ENCODE peak calls at places on chromosomes 6 and 20, in five cellular contexts. E is heart left ventricle, U is Karpas-422, F is neural progenitor cell, X is A549. C is an unnamed sample.
A peak's percentile ranks its signal among the peaks of the same experiment; 100 is the strongest.

GRCh38 chr20:62557425-62557824 is 81.6 kb upstream of the GATA5 start:
- DNase-seq in E (no peak), U (no peak), F (no peak), X (no peak), C (no peak)

GRCh38 chr6:22102671-22103070 is 194.2 kb downstream of the PRL start:
- DNase-seq in E (no peak), U (no peak), F (no peak), X (no peak), C (no peak)

GRCh38 chr6:105226598-105227291 is 46.9 kb upstream of the POPDC3 start:
- DNase-seq in E (no peak), U (no peak), F (no peak), X (no peak), C (no peak)

GRCh38 chr20:34089655-34090324 is 22.3 kb downstream of the EIF2S2 start:
- DNase-seq in E (peak; percentile 37), U (no peak), F (no peak), X (no peak), C (no peak)

GRCh38 chr6:103675807-103676406 is 1183.8 kb downstream of the HACE1 start:
- DNase-seq in E (no peak), U (no peak), F (no peak), X (no peak), C (no peak)

GRCh38 chr20:46798430-46798829 is 89.0 kb downstream of the SLC2A10 start:
- DNase-seq in E (no peak), U (no peak), F (no peak), X (no peak), C (no peak)

GRCh38 chr6:147970970-147971369 is 371.7 kb upstream of the SASH1 start:
- DNase-seq in E (no peak), U (peak; percentile 63), F (peak; percentile 34), X (no peak), C (no peak)

GRCh38 chr6:151425561-151425960 is 26.4 kb downstream of the RMND1 start:
- DNase-seq in E (no peak), U (no peak), F (no peak), X (no peak), C (no peak)

GRCh38 chr6:18507018-18507415 is 119.9 kb downstream of the RNF144B start:
- DNase-seq in E (no peak), U (no peak), F (peak; percentile 71), X (no peak), C (no peak)

GRCh38 chr6:11575408-11576033 is 38.0 kb downstream of the TMEM170B start:
- DNase-seq in E (peak; percentile 27), U (peak; percentile 86), F (peak; percentile 79), X (peak; percentile 51), C (peak; percentile 57)

GRCh38 chr6:25542984-25543383 is 109.0 kb upstream of the SCGN start:
- DNase-seq in E (no peak), U (no peak), F (no peak), X (no peak), C (no peak)

GRCh38 chr6:108874470-108875160 is 26.4 kb downstream of the ARMC2 start:
- DNase-seq in E (no peak), U (no peak), F (no peak), X (no peak), C (peak; percentile 56)

GRCh38 chr6:151534576-151534975 is 40.8 kb downstream of the CCDC170 start:
- DNase-seq in E (no peak), U (no peak), F (no peak), X (no peak), C (no peak)

GRCh38 chr6:4296552-4296951 is 161.2 kb upstream of the ECI2 start:
- DNase-seq in E (no peak), U (no peak), F (no peak), X (no peak), C (no peak)

GRCh38 chr20:56391037-56391436 is 978 bp downstream of the AURKA start:
- DNase-seq in E (no peak), U (no peak), F (no peak), X (no peak), C (no peak)

GRCh38 chr6:8085053-8085511 is 17.3 kb downstream of the EEF1E1 start:
- DNase-seq in E (no peak), U (no peak), F (no peak), X (no peak), C (peak; percentile 72)

GRCh38 chr6:25670793-25671513 is 18.9 kb downstream of the SCGN start:
- DNase-seq in E (no peak), U (no peak), F (no peak), X (peak; percentile 6), C (no peak)

GRCh38 chr6:13873288-13874190 is 51.2 kb upstream of the RNF182 start:
- DNase-seq in E (peak; percentile 52), U (peak; percentile 85), F (peak; percentile 86), X (peak; percentile 66), C (no peak)

GRCh38 chr20:58800134-58800650 is 50.5 kb downstream of the GNAS-AS1 start:
- DNase-seq in E (no peak), U (no peak), F (peak; percentile 52), X (no peak), C (no peak)

GRCh38 chr20:46749164-46749563 is 39.7 kb downstream of the SLC2A10 start:
- DNase-seq in E (no peak), U (no peak), F (no peak), X (no peak), C (no peak)

GRCh38 chr6:169792306-169793015 is 41.0 kb downstream of the ERMARD start:
- DNase-seq in E (no peak), U (no peak), F (no peak), X (no peak), C (no peak)

GRCh38 chr6:107822154-107823046 is 1.7 kb downstream of the SCML4 start:
- DNase-seq in E (no peak), U (peak; percentile 53), F (no peak), X (no peak), C (no peak)

GRCh38 chr20:1630186-1630585 is 10.4 kb upstream of the SIRPB1 start:
- DNase-seq in E (no peak), U (no peak), F (no peak), X (no peak), C (no peak)

GRCh38 chr6:118761643-118762042 is 110.3 kb upstream of the CEP85L start:
- DNase-seq in E (no peak), U (no peak), F (no peak), X (no peak), C (no peak)

GRCh38 chr6:161365633-161366032 is 91.8 kb upstream of the AGPAT4 start:
- DNase-seq in E (no peak), U (no peak), F (no peak), X (no peak), C (no peak)

GRCh38 chr6:143451531-143451930 is 926 bp downstream of the PEX3 start:
- DNase-seq in E (no peak), U (no peak), F (no peak), X (no peak), C (no peak)

GRCh38 chr6:72798196-72798595 is 176.3 kb downstream of the KCNQ5 start:
- DNase-seq in E (no peak), U (no peak), F (no peak), X (no peak), C (no peak)

GRCh38 chr20:25294459-25295385 is 46.8 kb downstream of the PYGB start:
- DNase-seq in E (peak; percentile 64), U (peak; percentile 86), F (peak; percentile 85), X (peak; percentile 88), C (peak; percentile 41)

GRCh38 chr20:59598625-59599310 is 5.6 kb upstream of the PHACTR3 start:
- DNase-seq in E (no peak), U (peak; percentile 69), F (peak; percentile 52), X (peak; percentile 71), C (no peak)

GRCh38 chr6:98880486-98880885 is 46.1 kb downstream of the POU3F2 start:
- DNase-seq in E (no peak), U (no peak), F (no peak), X (no peak), C (no peak)

GRCh38 chr6:89834884-89835792 is 5.5 kb downstream of the CASP8AP2 start:
- DNase-seq in E (no peak), U (no peak), F (no peak), X (no peak), C (no peak)

GRCh38 chr20:57689745-57690481 is 19.9 kb downstream of the PMEPA1 start:
- DNase-seq in E (no peak), U (no peak), F (no peak), X (no peak), C (no peak)
- H3K4me3 ChIP-seq in E (no peak overlapping the region), U (no peak overlapping the region), F (no peak overlapping the region), X (no peak overlapping the region), C (peak overlapping the region; percentile 9)

GRCh38 chr20:32477594-32478512 is 107.3 kb downstream of the NOL4L start:
- DNase-seq in E (no peak), U (no peak), F (no peak), X (no peak), C (no peak)
- H3K4me1 ChIP-seq in E (peaks cover 33% of the 10 kb centered on the region), U (peaks cover 4% of the 10 kb centered on the region), F (peaks cover 68% of the 10 kb centered on the region), X (peaks cover 61% of the 10 kb centered on the region), C (peaks cover 65% of the 10 kb centered on the region)

GRCh38 chr20:36465109-36466080 is 75.9 kb upstream of the MYL9 start:
- DNase-seq in E (no peak), U (no peak), F (peak; percentile 53), X (peak; percentile 91), C (peak; percentile 68)
- H3K4me3 ChIP-seq in E (peak overlapping the region; percentile 14), U (no peak overlapping the region), F (peak overlapping the region; percentile 6), X (peak overlapping the region; percentile 16), C (no peak overlapping the region)

GRCh38 chr6:24352434-24352833 is 5.4 kb downstream of the DCDC2 start:
- DNase-seq in E (no peak), U (no peak), F (no peak), X (no peak), C (no peak)
- H3K4me1 ChIP-seq in E (no peaks in the 10 kb centered on the region), U (no peaks in the 10 kb centered on the region), F (no peaks in the 10 kb centered on the region), X (no peaks in the 10 kb centered on the region), C (no peaks in the 10 kb centered on the region)

GRCh38 chr6:93679836-93680235 is 260.5 kb upstream of the EPHA7 start:
- DNase-seq in E (no peak), U (no peak), F (no peak), X (no peak), C (no peak)

GRCh38 chr6:93675856-93676255 is 256.5 kb upstream of the EPHA7 start:
- DNase-seq in E (no peak), U (no peak), F (no peak), X (no peak), C (no peak)

GRCh38 chr6:93676506-93676905 is 257.1 kb upstream of the EPHA7 start:
- DNase-seq in E (no peak), U (no peak), F (no peak), X (no peak), C (no peak)

GRCh38 chr6:93677297-93677965 is 258.1 kb upstream of the EPHA7 start:
- DNase-seq in E (no peak), U (no peak), F (no peak), X (no peak), C (no peak)

GRCh38 chr6:93678841-93679454 is 259.6 kb upstream of the EPHA7 start:
- DNase-seq in E (no peak), U (no peak), F (no peak), X (no peak), C (no peak)
- H3K4me3 ChIP-seq in E (no peak overlapping the region), U (no peak overlapping the region), F (no peak overlapping the region), X (no peak overlapping the region), C (no peak overlapping the region)

C was measured in tibial artery.